ENCODE peak calls at places on chromosome 4, in five cellular contexts. X, B, P, D and R are unnamed samples.

GRCh38 chr4:16794816-16795445 is 103.5 kb downstream of the LDB2 start:
- DNase-seq in X (peak), B (peak), P (peak), D (peak), R (peak)

GRCh38 chr4:185640809-185641675 is 105.7 kb upstream of the PDLIM3 start:
- DNase-seq in X (peak), B (peak), P (peak), D (peak), R (peak)

GRCh38 chr4:124952601-124953000 is 240.1 kb upstream of the ANKRD50 start:
- DNase-seq in X (no peak), B (no peak), P (no peak), D (no peak), R (no peak)

GRCh38 chr4:41719417-41719816 is 29.1 kb downstream of the PHOX2B start:
- DNase-seq in X (peak), B (no peak), P (peak), D (no peak), R (peak)

GRCh38 chr4:67721770-67722597 is 21.0 kb upstream of the UBA6 start:
- DNase-seq in X (peak), B (no peak), P (peak), D (peak), R (peak)

GRCh38 chr4:41882622-41883347 is 52.4 kb upstream of the TMEM33 start:
- DNase-seq in X (peak), B (peak), P (peak), D (peak), R (peak)

GRCh38 chr4:10664408-10664807 is 20.2 kb downstream of the CLNK start:
- DNase-seq in X (peak), B (no peak), P (peak), D (peak), R (peak)

GRCh38 chr4:28287837-28288236 is 1427.2 kb downstream of the STIM2 start:
- DNase-seq in X (peak), B (peak), P (peak), D (peak), R (peak)

GRCh38 chr4:30380404-30380998 is 339.7 kb upstream of the PCDH7 start:
- DNase-seq in X (peak), B (peak), P (peak), D (peak), R (peak)

GRCh38 chr4:188417181-188417580 is 277.9 kb downstream of the TRIML1 start:
- DNase-seq in X (peak), B (no peak), P (no peak), D (no peak), R (no peak)
- TF ChIP-seq CTCF in X (no peak), B (no peak), P (no peak), D (no peak), R (no peak)

DNA sequence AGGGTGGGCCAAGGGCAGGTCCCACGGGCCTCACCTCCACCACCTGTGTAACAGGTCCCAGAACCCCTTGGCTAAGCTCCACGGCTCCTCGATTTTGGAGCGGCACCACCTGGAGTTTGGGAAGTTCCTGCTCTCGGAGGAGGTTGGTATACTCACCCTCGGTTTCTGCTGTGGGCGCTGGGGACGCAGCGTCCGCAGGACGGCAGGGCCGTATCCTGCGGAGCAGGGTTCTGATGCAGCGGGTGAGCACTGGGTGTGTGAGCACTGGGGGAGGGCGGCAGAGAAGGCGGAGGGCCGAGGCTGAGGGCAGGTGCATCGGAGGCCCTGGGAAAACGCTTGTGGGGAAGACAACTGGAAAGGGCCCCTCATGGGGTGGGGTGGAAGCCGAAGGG is 11.0 kb downstream of the ATP5ME start:
- DNase-seq in X (no peak), B (no peak), P (no peak), D (no peak), R (no peak)
- H3K4me3 ChIP-seq in X (no peak), B (peak), P (peak), D (peak), R (peak)

GRCh38 chr4:154049457-154050181 is 260.7 kb upstream of the SFRP2 start:
- DNase-seq in X (peak), B (peak), P (peak), D (peak), R (peak)
- TF ChIP-seq CTCF in X (no peak), B (no peak), P (peak), D (peak), R (peak)

GRCh38 chr4:22486276-22486675 is 29.6 kb downstream of the ADGRA3 start:
- DNase-seq in X (no peak), B (no peak), P (no peak), D (no peak), R (no peak)
- H3K4me3 ChIP-seq in X (no peak), B (no peak), P (no peak), D (no peak), R (no peak)

GRCh38 chr4:80336582-80336981 is 1.1 kb downstream of the CFAP299 start:
- DNase-seq in X (peak), B (peak), P (peak), D (peak), R (no peak)
- TF ChIP-seq CTCF in X (peak), B (no peak), P (peak), D (peak), R (peak)

GRCh38 chr4:78937837-78938236 is 1.4 kb downstream of the PAQR3 start:
- DNase-seq in X (peak), B (no peak), P (no peak), D (no peak), R (no peak)
- H3K4me3 ChIP-seq in X (no peak), B (no peak), P (no peak), D (no peak), R (no peak)

DNA sequence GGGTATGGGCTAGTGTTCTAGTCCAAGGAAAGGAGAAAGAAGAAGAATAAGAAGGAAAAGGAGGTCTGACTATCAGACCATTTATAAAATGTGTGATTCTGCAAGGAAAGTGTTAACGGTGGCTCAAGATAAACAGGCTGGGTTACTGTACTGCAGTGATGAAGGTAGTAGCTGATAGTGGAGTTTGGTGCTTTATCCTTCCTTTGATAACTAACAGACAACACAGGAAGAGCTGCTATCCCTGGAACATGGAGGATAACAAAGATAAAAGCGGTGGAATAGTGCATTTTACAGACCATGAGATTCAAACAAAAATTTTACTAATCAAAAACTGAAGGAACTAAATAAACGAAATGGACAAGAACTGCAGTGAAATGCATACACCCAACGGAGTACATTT is 2.5 kb downstream of the UNC5C start:
- DNase-seq in X (no peak), B (no peak), P (no peak), D (no peak), R (no peak)
- TF ChIP-seq CTCF in X (no peak), B (no peak), P (no peak), D (no peak), R (no peak)

GRCh38 chr4:183099537-183100297 is 660 bp downstream of the WWC2 start:
- DNase-seq in X (peak), B (peak), P (peak), D (no peak), R (no peak)

GRCh38 chr4:183101956-183102480 is 3.0 kb downstream of the WWC2 start:
- DNase-seq in X (peak), B (no peak), P (no peak), D (no peak), R (no peak)

GRCh38 chr4:183100827-183101226 is 1.8 kb downstream of the WWC2 start:
- DNase-seq in X (peak), B (peak), P (no peak), D (no peak), R (peak)

GRCh38 chr4:183098723-183099536 is at the start of gene WWC2:
- DNase-seq in X (peak), B (peak), P (peak), D (peak), R (peak)

DNA sequence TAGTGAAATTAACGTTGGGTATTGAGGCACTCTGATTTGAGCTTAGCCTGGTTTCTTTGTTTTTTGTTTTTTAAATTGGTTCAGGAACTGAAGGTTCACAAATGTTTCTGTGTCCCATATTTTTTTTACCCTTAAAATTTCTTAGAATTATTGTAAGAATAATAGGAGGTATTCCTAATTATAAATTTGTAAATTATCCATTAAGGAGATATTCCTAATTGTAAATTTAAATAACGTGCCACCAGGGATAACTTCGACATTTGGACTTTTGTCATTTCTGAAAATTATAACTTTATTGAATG is 1.2 kb downstream of the WWC2 start:
- DNase-seq in X (no peak), B (no peak), P (no peak), D (no peak), R (no peak)
- H3K4me3 ChIP-seq in X (peak), B (peak), P (peak), D (peak), R (peak)